ENCODE peak calls at places on chromosomes 6 and 20, in five cellular contexts. O is IMR-90, F is endothelial cell of umbilical vein, W is GM23248, G is MM.1S. T is an unnamed sample.

GRCh38 chr6:116059713-116060571 is 749 bp downstream of the FRK start:
- DNase-seq in O (no peak), F (no peak), W (peak; percentile 42), G (peak; percentile 58), T (no peak)

GRCh38 chr20:63096681-63097335 is 90.0 kb upstream of the BHLHE23 start:
- DNase-seq in O (no peak), F (no peak), W (no peak), G (no peak), T (no peak)

GRCh38 chr20:11891827-11892521 is 25.7 kb upstream of the BTBD3 start:
- DNase-seq in O (peak; percentile 62), F (peak; percentile 79), W (peak; percentile 89), G (peak; percentile 84), T (peak; percentile 86)

GRCh38 chr6:157825243-157825904 is 2.3 kb downstream of the SNX9 start:
- DNase-seq in O (peak; percentile 70), F (peak; percentile 95), W (peak; percentile 71), G (no peak), T (peak; percentile 59)

GRCh38 chr20:58344741-58345140 is 35.2 kb downstream of the RAB22A start:
- DNase-seq in O (peak; percentile 71), F (no peak), W (peak; percentile 73), G (no peak), T (peak; percentile 54)

GRCh38 chr6:71488186-71488585 is 199.6 kb downstream of the OGFRL1 start:
- DNase-seq in O (no peak), F (no peak), W (no peak), G (no peak), T (no peak)

GRCh38 chr6:152050451-152051195 is 243.1 kb downstream of the ESR1 start:
- DNase-seq in O (no peak), F (no peak), W (peak; percentile 5), G (no peak), T (peak; percentile 74)

GRCh38 chr6:34834789-34835518 is 43.1 kb downstream of the BLTP3A start:
- DNase-seq in O (peak; percentile 72), F (no peak), W (peak; percentile 63), G (no peak), T (peak; percentile 38)

GRCh38 chr6:4986999-4987398 is 16.8 kb downstream of the RPP40 start:
- DNase-seq in O (no peak), F (no peak), W (no peak), G (no peak), T (no peak)

GRCh38 chr6:82185948-82186347 is 61.6 kb downstream of the IBTK start:
- DNase-seq in O (no peak), F (no peak), W (peak; percentile 29), G (no peak), T (no peak)

GRCh38 chr6:157486632-157487031 is 105.6 kb downstream of the ZDHHC14 start:
- DNase-seq in O (no peak), F (no peak), W (no peak), G (no peak), T (no peak)

GRCh38 chr6:73515204-73516101 is 5.4 kb downstream of the EEF1A1 start:
- DNase-seq in O (peak; percentile 88), F (peak; percentile 84), W (peak; percentile 91), G (peak; percentile 68), T (peak; percentile 90)

GRCh38 chr6:17632929-17633328 is 32.8 kb downstream of the FAM8A1 start:
- DNase-seq in O (no peak), F (no peak), W (no peak), G (no peak), T (no peak)

GRCh38 chr6:106360989-106361430 is 493 bp downstream of the CRYBG1 start:
- DNase-seq in O (no peak), F (no peak), W (peak; percentile 34), G (no peak), T (peak; percentile 5)

GRCh38 chr20:23146857-23147256 is 60.7 kb upstream of the CD93 start:
- DNase-seq in O (no peak), F (no peak), W (peak; percentile 6), G (no peak), T (no peak)

GRCh38 chr6:142825760-142826159 is 119.2 kb downstream of the HIVEP2 start:
- DNase-seq in O (no peak), F (no peak), W (no peak), G (no peak), T (no peak)

GRCh38 chr20:62244644-62245108 is 6.4 kb downstream of the OSBPL2 start:
- DNase-seq in O (no peak), F (no peak), W (no peak), G (no peak), T (no peak)

GRCh38 chr6:39228992-39229767 is at the start of gene KCNK5:
- DNase-seq in O (peak; percentile 2), F (peak; percentile 17), W (peak; percentile 76), G (peak; percentile 59), T (peak; percentile 42)

GRCh38 chr6:63558270-63558669 is 14.0 kb upstream of the LOC128125822 start:
- DNase-seq in O (no peak), F (no peak), W (no peak), G (no peak), T (no peak)

GRCh38 chr20:52924411-52925271 is 47.5 kb upstream of the TSHZ2 start:
- DNase-seq in O (no peak), F (no peak), W (peak; percentile 51), G (no peak), T (no peak)

GRCh38 chr6:125839879-125840278 is 49.1 kb downstream of the NCOA7 start:
- DNase-seq in O (no peak), F (no peak), W (no peak), G (no peak), T (no peak)

GRCh38 chr20:53146201-53146891 is 174.2 kb downstream of the TSHZ2 start:
- DNase-seq in O (no peak), F (no peak), W (no peak), G (no peak), T (no peak)

GRCh38 chr6:125273965-125274364 is 27.8 kb downstream of the HDDC2 start:
- DNase-seq in O (peak; percentile 24), F (no peak), W (peak; percentile 29), G (no peak), T (no peak)

GRCh38 chr6:39100358-39100757 is 14.6 kb downstream of the SAYSD1 start:
- DNase-seq in O (no peak), F (no peak), W (no peak), G (no peak), T (no peak)

GRCh38 chr6:89369009-89369408 is 16.5 kb upstream of the UBE2J1 start:
- DNase-seq in O (peak; percentile 46), F (peak; percentile 62), W (peak; percentile 77), G (peak; percentile 42), T (peak; percentile 59)

GRCh38 chr6:138577151-138577915 is 78.0 kb upstream of the NHSL1 start:
- DNase-seq in O (no peak), F (no peak), W (no peak), G (no peak), T (no peak)

GRCh38 chr20:48995599-48995998 is 50.5 kb upstream of the CSE1L start:
- DNase-seq in O (no peak), F (no peak), W (no peak), G (no peak), T (no peak)

GRCh38 chr20:64058536-64058935 is 4.5 kb upstream of the TCEA2 start:
- DNase-seq in O (peak; percentile 64), F (no peak), W (no peak), G (no peak), T (no peak)

GRCh38 chr6:20839624-20840023 is 305.4 kb downstream of the CDKAL1 start:
- DNase-seq in O (no peak), F (no peak), W (no peak), G (no peak), T (no peak)

GRCh38 chr20:51756653-51757052 is 11.5 kb downstream of the ATP9A start:
- DNase-seq in O (no peak), F (no peak), W (no peak), G (peak; percentile 70), T (no peak)

GRCh38 chr6:48744948-48745347 is 634.0 kb upstream of the PTCHD4 start:
- DNase-seq in O (peak; percentile 61), F (no peak), W (peak; percentile 63), G (no peak), T (peak; percentile 76)

GRCh38 chr6:48743738-48744137 is 632.7 kb upstream of the PTCHD4 start:
- DNase-seq in O (peak; percentile 29), F (no peak), W (no peak), G (no peak), T (peak; percentile 19)

GRCh38 chr6:48747471-48747870 is 636.5 kb upstream of the PTCHD4 start:
- DNase-seq in O (no peak), F (no peak), W (no peak), G (no peak), T (no peak)

GRCh38 chr6:48747040-48747439 is 636.0 kb upstream of the PTCHD4 start:
- DNase-seq in O (peak; percentile 43), F (no peak), W (peak; percentile 16), G (no peak), T (peak; percentile 87)
- H3K9ac ChIP-seq in O (no peak overlapping the region), F (no peak overlapping the region), W (no peak overlapping the region), G (no peak overlapping the region), T (no peak overlapping the region)

GRCh38 chr20:57289401-57290177 is 23.1 kb upstream of the BMP7 start:
- DNase-seq in O (peak; percentile 9), F (no peak), W (no peak), G (no peak), T (no peak)
- H3K27me3 ChIP-seq in O (peaks cover 17% of the 10 kb centered on the region), F (no peaks in the 10 kb centered on the region), W (peaks cover 80% of the 10 kb centered on the region), G (peaks cover 60% of the 10 kb centered on the region), T (peaks cover 79% of the 10 kb centered on the region)

GRCh38 chr6:31305674-31306219 is 33.9 kb upstream of the HLA-C start:
- DNase-seq in O (no peak), F (no peak), W (peak; percentile 8), G (no peak), T (no peak)

GRCh38 chr6:31308845-31309175 is 36.9 kb upstream of the HLA-C start:
- DNase-seq in O (no peak), F (no peak), W (no peak), G (no peak), T (no peak)

GRCh38 chr6:31308050-31308844 is 36.4 kb upstream of the HLA-C start:
- DNase-seq in O (no peak), F (no peak), W (peak; percentile 10), G (peak; percentile 67), T (no peak)

GRCh38 chr6:31304683-31305082 is 32.8 kb upstream of the HLA-C start:
- DNase-seq in O (peak; percentile 2), F (no peak), W (peak; percentile 2), G (no peak), T (peak; percentile 0)

DNA sequence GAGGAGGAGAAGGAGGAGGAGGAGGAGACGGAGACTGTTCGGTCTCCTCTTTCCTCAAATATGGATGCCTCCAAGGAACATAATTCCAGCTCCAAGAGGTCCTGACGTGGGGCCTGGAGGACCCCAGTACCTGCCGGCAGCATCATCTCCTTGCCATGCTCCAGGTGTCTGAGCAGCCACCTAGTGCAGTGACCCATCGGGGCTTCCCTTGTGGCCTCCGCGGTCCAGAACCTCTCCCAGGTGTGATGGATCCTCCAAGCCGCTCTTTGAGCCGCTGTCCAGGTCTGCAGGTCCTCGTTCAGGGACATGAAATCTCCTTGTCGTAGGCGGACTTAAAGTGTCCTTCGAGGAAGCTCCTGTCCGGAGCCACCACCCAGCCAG is 35.8 kb upstream of the HLA-C start:
- DNase-seq in O (no peak), F (no peak), W (no peak), G (no peak), T (no peak)
- H3K36me3 ChIP-seq in O (no peaks in the 10 kb centered on the region), F (no peaks in the 10 kb centered on the region), W (no peaks in the 10 kb centered on the region), G (no peaks in the 10 kb centered on the region), T (no peaks in the 10 kb centered on the region)

DNA sequence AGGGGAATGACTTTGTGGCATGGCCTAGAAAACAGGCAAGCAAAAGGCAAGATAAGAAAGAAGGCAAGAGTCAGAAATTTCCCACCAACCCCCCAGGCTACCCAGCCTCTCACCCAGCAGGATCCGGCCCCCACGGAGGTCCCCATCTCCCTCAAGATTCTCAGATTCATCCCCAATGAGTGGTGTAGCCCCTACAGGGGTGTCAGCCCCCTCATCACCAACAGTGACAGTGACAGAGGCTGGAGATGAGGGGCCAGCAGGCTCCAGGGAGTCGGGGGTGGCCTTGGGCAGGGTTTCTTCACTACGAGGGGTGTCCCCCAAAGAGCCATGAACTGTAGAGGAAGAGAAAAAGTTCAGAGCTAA is 1.0 kb downstream of the EHMT2 start:
- DNase-seq in O (no peak), F (no peak), W (no peak), G (no peak), T (no peak)
- H3K9ac ChIP-seq in O (peak overlapping the region; percentile 44), F (peak overlapping the region; percentile 44), W (peak overlapping the region; percentile 82), G (peak overlapping the region; percentile 62), T (peak overlapping the region; percentile 91)

T was measured in adipocyte.